ENCODE peak calls at places on chromosome 14, in four cellular contexts. W, H, Y and A are unnamed samples.

GRCh38 chr14:102363182-102363952 is 626 bp downstream of the TECPR2 start:
- DNase-seq in W (peak; percentile 46), Y (no peak), H (peak; percentile 72), A (peak; percentile 51)

GRCh38 chr14:62847168-62847567 is 198.1 kb downstream of the KCNH5 start:
- DNase-seq in H (no peak), Y (no peak), W (no peak), A (no peak)

GRCh38 chr14:99751539-99752485 is 41.4 kb upstream of the EML1 start:
- DNase-seq in Y (no peak), W (peak; percentile 66), H (peak; percentile 73), A (no peak)

GRCh38 chr14:24605435-24606190 is 3.9 kb downstream of the GZMH start:
- DNase-seq in Y (peak; percentile 44), W (peak; percentile 36), H (peak; percentile 33), A (peak; percentile 60)

GRCh38 chr14:42214981-42215491 is 608.4 kb downstream of the LRFN5 start:
- DNase-seq in Y (no peak), W (peak; percentile 2), H (peak; percentile 58), A (no peak)

GRCh38 chr14:89294060-89294459 is 123.0 kb downstream of the FOXN3 start:
- DNase-seq in H (no peak), Y (peak; percentile 35), W (no peak), A (no peak)

GRCh38 chr14:100601064-100601463 is 13.8 kb upstream of the BEGAIN start:
- DNase-seq in W (no peak), Y (no peak), H (no peak), A (no peak)

GRCh38 chr14:105616802-105617192 is 90.4 kb downstream of the TMEM121 start:
- DNase-seq in W (no peak), Y (no peak), H (no peak), A (no peak)

GRCh38 chr14:24307575-24308341 is at the start of gene CIDEB:
- DNase-seq in Y (peak; percentile 23), H (peak; percentile 64), W (peak; percentile 79), A (peak; percentile 73)

GRCh38 chr14:71121711-71122110 is 214.5 kb downstream of the PCNX1 start:
- DNase-seq in Y (no peak), H (no peak), W (no peak), A (no peak)

GRCh38 chr14:68084256-68084655 is 264.7 kb downstream of the RAD51B start:
- DNase-seq in Y (peak; percentile 59), H (peak; percentile 27), W (peak; percentile 51), A (no peak)

GRCh38 chr14:69658664-69659261 is 47.4 kb downstream of the SUSD6 start:
- DNase-seq in Y (no peak), H (no peak), W (peak; percentile 48), A (no peak)

GRCh38 chr14:64725360-64725815 is 21.2 kb downstream of the PLEKHG3 start:
- DNase-seq in H (no peak), Y (peak; percentile 15), W (no peak), A (no peak)

GRCh38 chr14:24376448-24377070 is 8.6 kb downstream of the NFATC4 start:
- DNase-seq in H (no peak), Y (no peak), W (no peak), A (no peak)